ENCODE peak calls at places on chromosomes 13 and 19, in ten cellular contexts. O, D, J, L, S, X, Q, V, M and W are unnamed samples.

GRCh38 chr19:53908106-53908932 is 759 bp upstream of the CACNG7 start:
- DNase-seq in X (peak), L (peak), D (peak), O (peak), Q (peak), S (no peak), J (peak), M (no peak), V (no peak), W (no peak)

GRCh38 chr13:100176781-100177389 is 88.0 kb downstream of the PCCA start:
- DNase-seq in S (no peak), V (no peak), Q (no peak), X (no peak), L (peak), O (no peak), M (no peak), J (no peak), D (no peak), W (no peak)

GRCh38 chr19:42450314-42450934 is 7.7 kb upstream of the CXCL17 start:
- DNase-seq in J (peak), S (peak), X (peak), Q (peak), O (peak), L (peak), M (no peak), D (peak), V (peak), W (peak)

GRCh38 chr19:57351867-57352266 is 796 bp downstream of the ZNF304 start:
- DNase-seq in J (no peak), V (no peak), Q (no peak), O (no peak), M (no peak), S (no peak), L (peak), X (no peak), D (no peak), W (no peak)

GRCh38 chr13:28548872-28549271 is 53.9 kb upstream of the FLT1 start:
- DNase-seq in S (no peak), Q (no peak), J (no peak), X (no peak), D (no peak), O (no peak), L (no peak), M (no peak), V (no peak), W (no peak)

GRCh38 chr13:48879854-48880253 is 95.9 kb upstream of the FNDC3A start:
- DNase-seq in Q (no peak), V (no peak), L (no peak), D (no peak), O (no peak), M (no peak), J (no peak), X (no peak), S (no peak), W (no peak)

GRCh38 chr13:29483211-29483610 is 112.3 kb downstream of the SLC7A1 start:
- DNase-seq in O (no peak), Q (no peak), V (no peak), J (no peak), D (peak), S (peak), L (no peak), M (no peak), X (peak), W (no peak)

GRCh38 chr19:7921955-7922840 is 2.1 kb downstream of the SNAPC2 start:
- DNase-seq in S (no peak), V (no peak), Q (no peak), X (no peak), J (no peak), M (no peak), O (no peak), L (no peak), D (no peak), W (no peak)

GRCh38 chr19:18590273-18591272 is 2.0 kb downstream of the REX1BD start:
- DNase-seq in O (no peak), D (no peak), L (peak), Q (peak), J (no peak), M (no peak), S (no peak), X (no peak), V (peak), W (no peak)

GRCh38 chr13:112781287-112781686 is 91.4 kb downstream of the ATP11A start:
- DNase-seq in V (no peak), X (no peak), D (no peak), O (no peak), L (no peak), J (no peak), M (no peak), S (no peak), Q (no peak), W (no peak)

GRCh38 chr19:28694812-28695211 is 518.1 kb downstream of the UQCRFS1 start:
- DNase-seq in X (no peak), J (no peak), O (no peak), S (no peak), D (no peak), M (no peak), V (no peak), Q (no peak), L (no peak), W (no peak)

GRCh38 chr13:107057028-107057427 is 489.1 kb upstream of the ARGLU1 start:
- DNase-seq in M (no peak), O (no peak), L (no peak), X (no peak), D (no peak), Q (no peak), J (no peak), V (no peak), S (no peak), W (no peak)

GRCh38 chr13:64817721-64818120 is 2412.4 kb downstream of the PCDH9 start:
- DNase-seq in L (peak), O (no peak), X (no peak), J (no peak), V (no peak), S (no peak), D (no peak), Q (no peak), M (no peak), W (no peak)

GRCh38 chr13:66137384-66137783 is 1092.8 kb downstream of the PCDH9 start:
- DNase-seq in O (no peak), X (no peak), Q (no peak), M (no peak), S (no peak), D (no peak), L (no peak), V (no peak), J (no peak), W (no peak)
- TF ChIP-seq POLR2A in O (no peak), X (no peak), Q (no peak), M (no peak), S (no peak), D (no peak), L (no peak), V (no peak), J (no peak), W (no peak)

GRCh38 chr13:102236830-102237621 is 164.8 kb downstream of the FGF14 start:
- DNase-seq in L (no peak), D (no peak), J (no peak), V (no peak), O (no peak), M (no peak), Q (no peak), S (no peak), X (no peak), W (no peak)

GRCh38 chr13:102235689-102236088 is 166.2 kb downstream of the FGF14 start:
- DNase-seq in O (no peak), D (no peak), Q (no peak), V (no peak), J (no peak), L (no peak), S (no peak), X (no peak), M (no peak), W (no peak)

GRCh38 chr13:102233566-102234208 is 168.2 kb downstream of the FGF14 start:
- DNase-seq in S (no peak), Q (no peak), D (no peak), L (no peak), J (no peak), V (no peak), X (no peak), M (no peak), O (no peak), W (no peak)

GRCh38 chr13:102234618-102235017 is 167.2 kb downstream of the FGF14 start:
- DNase-seq in L (peak), Q (no peak), V (no peak), X (no peak), M (no peak), D (no peak), S (no peak), O (no peak), J (no peak), W (no peak)

DNA sequence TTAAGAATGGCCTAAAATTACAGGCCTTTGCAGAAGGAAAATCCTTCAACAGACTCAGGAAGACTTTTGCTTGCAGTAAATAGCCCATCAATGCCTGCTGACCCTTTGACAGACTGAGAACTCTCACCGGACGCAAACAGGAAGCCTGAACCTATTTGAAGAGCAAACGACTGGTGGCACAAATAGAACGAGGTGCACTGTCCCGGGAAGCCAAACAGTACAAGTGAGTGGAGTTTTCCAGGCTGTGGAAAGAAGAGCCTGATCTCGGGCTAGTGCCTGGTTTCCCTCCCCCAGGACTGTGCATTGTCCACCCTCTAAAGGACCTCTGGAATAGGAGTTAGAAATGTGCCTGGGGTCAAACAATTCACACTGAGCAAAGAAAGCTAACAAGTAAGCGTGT is 165.5 kb downstream of the FGF14 start:
- DNase-seq in V (no peak), S (no peak), M (no peak), L (no peak), X (no peak), O (no peak), D (no peak), J (no peak), Q (no peak), W (no peak)
- TF ChIP-seq CTCF in V (no peak), S (no peak), M (no peak), L (no peak), X (no peak), O (no peak), D (no peak), J (no peak), Q (no peak), W (no peak)

GRCh38 chr19:51887522-51888498 is at the start of gene ZNF577:
- DNase-seq in D (peak), J (peak), V (peak), Q (no peak), X (peak), O (peak), M (peak), L (peak), S (peak), W (peak)
- H3K4me3 ChIP-seq in D (peak), J (peak), V (peak), Q (no peak), X (peak), O (peak), M (peak), L (peak), S (peak), W (peak)

GRCh38 chr13:69425235-69425634 is 682.4 kb upstream of the ATXN8OS start:
- DNase-seq in M (no peak), J (no peak), Q (no peak), X (no peak), S (no peak), O (no peak), D (no peak), L (no peak), V (no peak), W (no peak)

GRCh38 chr13:69418319-69418718 is 689.3 kb upstream of the ATXN8OS start:
- DNase-seq in Q (no peak), L (no peak), O (no peak), J (no peak), X (no peak), M (no peak), V (no peak), S (no peak), D (no peak), W (no peak)

DNA sequence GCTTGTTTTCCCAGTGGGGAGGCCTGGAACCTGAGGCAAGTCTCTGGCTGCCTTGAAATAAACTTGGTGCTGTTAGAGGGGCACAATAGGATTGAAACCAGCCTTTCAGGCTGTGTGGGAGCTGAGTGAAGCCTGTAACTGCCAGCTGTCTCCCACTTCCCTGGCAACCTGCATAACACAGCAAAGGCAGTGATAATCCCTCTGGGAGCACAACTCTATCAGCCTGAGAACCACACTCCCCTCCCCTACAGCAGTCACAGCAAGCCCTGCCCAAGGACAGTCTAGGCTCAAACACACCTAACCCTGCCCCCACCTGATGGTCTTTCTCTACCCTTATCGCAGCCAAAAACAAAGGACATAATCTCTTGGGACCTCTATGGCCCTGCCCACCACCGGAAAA is 683.8 kb upstream of the ATXN8OS start:
- DNase-seq in L (no peak), M (no peak), X (no peak), J (no peak), V (no peak), D (no peak), O (no peak), Q (no peak), S (no peak), W (no peak)
- TF ChIP-seq POLR2A in L (no peak), M (no peak), X (no peak), J (no peak), V (no peak), D (no peak), O (no peak), Q (no peak), S (no peak), W (no peak)

GRCh38 chr13:43061496-43062280 is 38.3 kb downstream of the DNAJC15 start:
- DNase-seq in M (no peak), O (no peak), D (no peak), S (no peak), Q (no peak), V (no peak), L (no peak), X (no peak), J (no peak), W (no peak)
- TF ChIP-seq CTCF in M (no peak), O (no peak), D (no peak), S (no peak), Q (no peak), V (no peak), L (no peak), X (no peak), J (no peak), W (no peak)

DNA sequence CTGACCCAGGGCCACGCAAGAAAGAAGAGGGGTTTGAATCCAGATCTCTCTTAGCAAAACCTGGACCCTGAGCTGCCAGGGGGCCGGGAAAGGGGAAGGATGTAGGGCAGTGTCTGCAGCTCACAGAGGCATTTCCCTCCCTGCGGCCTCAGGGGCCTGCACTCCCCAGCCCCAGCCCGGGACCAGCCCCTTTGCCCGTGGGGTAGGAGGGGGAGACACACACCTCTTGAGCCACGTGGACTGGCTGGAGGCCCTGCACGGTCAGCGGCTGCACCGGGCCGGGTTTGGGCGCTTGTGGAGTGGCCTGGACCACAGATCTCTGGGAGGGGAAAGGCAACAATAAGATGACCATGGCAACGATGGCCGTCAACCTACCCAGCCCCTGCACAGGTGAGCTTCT is 26.9 kb downstream of the RFX1 start:
- DNase-seq in S (no peak), L (no peak), D (no peak), M (no peak), O (peak), X (no peak), J (no peak), Q (no peak), V (no peak), W (no peak)
- H3K4me3 ChIP-seq in S (peak), L (no peak), D (peak), M (peak), O (peak), X (no peak), J (peak), Q (no peak), V (peak), W (no peak)

GRCh38 chr19:5118026-5118425 is 149.1 kb downstream of the KDM4B start:
- DNase-seq in D (no peak), V (no peak), O (no peak), Q (no peak), X (no peak), J (no peak), S (no peak), L (no peak), M (no peak), W (no peak)
- TF ChIP-seq POLR2A in D (no peak), V (no peak), O (no peak), Q (no peak), X (no peak), J (no peak), S (no peak), L (no peak), M (no peak), W (no peak)

DNA sequence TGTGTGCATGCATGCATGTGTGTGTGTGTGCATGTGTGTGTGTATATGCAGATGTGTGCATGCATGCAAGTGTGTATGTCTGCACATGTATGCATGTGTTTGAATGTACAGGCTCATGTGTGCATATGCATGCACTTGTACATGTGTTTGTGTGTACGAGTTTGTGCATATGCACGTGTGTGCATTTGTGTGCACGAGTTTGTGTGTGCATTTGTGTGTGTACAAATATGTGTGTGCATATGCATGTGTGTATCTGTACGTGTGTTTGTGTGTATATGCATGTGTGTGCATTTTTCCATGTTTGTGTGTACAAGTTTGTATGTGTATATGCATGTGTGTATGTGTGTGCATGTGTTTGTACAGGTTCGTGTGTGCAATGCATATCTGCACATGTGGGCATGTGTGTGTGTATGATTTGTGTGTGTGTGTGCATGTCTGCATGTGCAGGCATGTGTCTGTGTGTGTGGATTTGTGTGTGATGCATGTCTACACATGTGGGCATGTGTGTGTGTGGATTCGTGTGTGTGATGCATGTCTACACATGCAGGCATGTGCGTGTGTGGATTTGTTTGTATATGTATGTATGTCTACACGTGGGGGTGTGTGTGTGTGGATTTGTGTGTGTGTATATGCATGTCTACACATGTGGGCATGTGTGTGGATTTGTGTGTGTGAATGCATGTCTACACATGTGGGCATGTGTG is 57.1 kb downstream of the F2RL3 start:
- DNase-seq in X (no peak), S (no peak), M (no peak), O (no peak), L (no peak), V (no peak), Q (no peak), J (no peak), D (no peak), W (no peak)
- TF ChIP-seq CTCF in X (no peak), S (no peak), M (no peak), O (no peak), L (no peak), V (no peak), Q (no peak), J (no peak), D (no peak), W (no peak)

DNA sequence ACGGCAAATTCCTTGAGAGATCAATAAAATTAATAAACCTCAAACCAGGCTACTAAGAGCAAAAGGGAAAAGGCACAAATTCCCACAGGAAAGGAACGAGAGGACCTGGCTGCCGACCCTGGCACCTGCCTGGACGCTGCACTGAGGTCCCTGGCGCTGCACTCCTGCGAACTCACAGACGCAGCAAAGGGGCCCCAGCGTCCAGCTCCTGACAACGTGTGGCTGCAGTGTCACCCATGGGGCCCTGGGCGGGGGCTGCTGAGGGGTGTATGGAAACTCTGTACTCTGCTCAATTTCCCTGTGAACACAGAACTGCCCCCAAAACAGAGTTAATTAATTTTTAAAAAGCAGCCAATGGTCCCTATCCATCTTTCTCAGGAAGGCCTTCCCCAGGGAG is 61.3 kb upstream of the C13orf46 start:
- DNase-seq in V (no peak), X (no peak), S (no peak), O (no peak), J (no peak), Q (no peak), D (no peak), L (no peak), M (no peak), W (no peak)
- H3K4me3 ChIP-seq in V (peak), X (no peak), S (no peak), O (no peak), J (no peak), Q (no peak), D (no peak), L (no peak), M (no peak), W (no peak)